ENCODE peak calls at places on chromosome 17, in ten cellular contexts. R, J, W, L, E, X, Q, Y, G and M are unnamed samples. For H3K36me3, the result is how much of the 10 kb centered on the place peaks cover.

GRCh38 chr17:56678249-56679144 is 85.0 kb downstream of the NOG start:
- DNase-seq in R (no peak), J (no peak), W (no peak), L (no peak), E (no peak), X (no peak), Q (peak), Y (no peak), G (no peak), M (no peak)

GRCh38 chr17:16261049-16261448 is 44.0 kb downstream of the PIGL start:
- DNase-seq in R (no peak), J (no peak), W (no peak), L (no peak), E (no peak), X (no peak), Q (no peak), Y (no peak), G (no peak), M (no peak)

GRCh38 chr17:65100316-65101140 is 36.6 kb upstream of the RGS9 start:
- DNase-seq in R (peak), J (peak), W (peak), L (peak), E (peak), X (peak), Q (peak), Y (peak), G (peak), M (peak)

GRCh38 chr17:46917516-46917915 is 5.4 kb upstream of the GOSR2 start:
- DNase-seq in R (no peak), J (no peak), W (no peak), L (no peak), E (no peak), X (no peak), Q (no peak), Y (no peak), G (no peak), M (no peak)

GRCh38 chr17:19771971-19772630 is 24.0 kb upstream of the ALDH3A1 start:
- DNase-seq in R (no peak), J (no peak), W (no peak), L (no peak), E (no peak), X (peak), Q (no peak), Y (no peak), G (no peak), M (no peak)

GRCh38 chr17:65143899-65144590 is 6.9 kb downstream of the RGS9 start:
- DNase-seq in R (no peak), J (no peak), W (no peak), L (no peak), E (no peak), X (no peak), Q (no peak), Y (no peak), G (no peak), M (no peak)

GRCh38 chr17:28738680-28739384 is 5.0 kb upstream of the TRAF4 start:
- DNase-seq in R (no peak), J (no peak), W (no peak), L (no peak), E (peak), X (no peak), Q (no peak), Y (no peak), G (no peak), M (no peak)

GRCh38 chr17:67525239-67526135 is 148.4 kb downstream of the PITPNC1 start:
- DNase-seq in R (no peak), J (peak), W (no peak), L (no peak), E (no peak), X (no peak), Q (no peak), Y (no peak), G (no peak), M (no peak)

GRCh38 chr17:36728030-36728991 is 126.9 kb downstream of the MRM1 start:
- DNase-seq in R (no peak), J (no peak), W (no peak), L (no peak), E (no peak), X (no peak), Q (peak), Y (no peak), G (peak), M (no peak)

GRCh38 chr17:9307313-9307998 is 268.2 kb downstream of the STX8 start:
- DNase-seq in R (no peak), J (no peak), W (no peak), L (no peak), E (no peak), X (no peak), Q (no peak), Y (no peak), G (no peak), M (no peak)

GRCh38 chr17:41959030-41959335 is 7.6 kb upstream of the CNP start:
- DNase-seq in R (no peak), J (no peak), W (no peak), L (no peak), E (no peak), X (no peak), Q (no peak), Y (no peak), G (no peak), M (no peak)

GRCh38 chr17:68205251-68205807 is 42.5 kb upstream of the AMZ2 start:
- DNase-seq in R (peak), J (peak), W (peak), L (peak), E (peak), X (peak), Q (peak), Y (peak), G (peak), M (peak)

GRCh38 chr17:39222151-39222550 is 3.6 kb downstream of the STAC2 start:
- DNase-seq in R (no peak), J (no peak), W (no peak), L (no peak), E (no peak), X (no peak), Q (no peak), Y (no peak), G (no peak), M (no peak)

GRCh38 chr17:1758812-1759211 is 3.0 kb upstream of the SERPINF1 start:
- DNase-seq in R (no peak), J (no peak), W (no peak), L (no peak), E (no peak), X (no peak), Q (no peak), Y (no peak), G (no peak), M (no peak)

GRCh38 chr17:45042346-45043120 is 8.9 kb downstream of the DCAKD start:
- DNase-seq in R (no peak), J (no peak), W (no peak), L (no peak), E (no peak), X (no peak), Q (peak), Y (no peak), G (no peak), M (no peak)

GRCh38 chr17:148757-149156 is 11.4 kb downstream of the SCGB1C2 start:
- DNase-seq in R (peak), J (no peak), W (peak), L (no peak), E (no peak), X (no peak), Q (no peak), Y (no peak), G (no peak), M (peak)

GRCh38 chr17:62739666-62740065 is 68.4 kb downstream of the MARCHF10 start:
- DNase-seq in R (no peak), J (no peak), W (no peak), L (no peak), E (no peak), X (no peak), Q (no peak), Y (no peak), G (no peak), M (no peak)

GRCh38 chr17:65312718-65313382 is 175.7 kb downstream of the RGS9 start:
- DNase-seq in R (no peak), J (no peak), W (no peak), L (no peak), E (no peak), X (no peak), Q (no peak), Y (no peak), G (no peak), M (no peak)

GRCh38 chr17:44385287-44386181 is 3.9 kb downstream of the ITGA2B start:
- DNase-seq in R (peak), J (peak), W (peak), L (peak), E (peak), X (peak), Q (peak), Y (peak), G (peak), M (peak)

GRCh38 chr17:47781397-47781796 is 40.2 kb downstream of the OSBPL7 start:
- DNase-seq in R (no peak), J (no peak), W (no peak), L (no peak), E (no peak), X (no peak), Q (no peak), Y (no peak), G (no peak), M (no peak)

GRCh38 chr17:4365103-4365627 is 1.3 kb downstream of the UBE2G1 start:
- DNase-seq in R (peak), J (peak), W (peak), L (peak), E (peak), X (peak), Q (peak), Y (peak), G (peak), M (peak)

GRCh38 chr17:40024901-40025300 is 9.7 kb downstream of the CSF3 start:
- DNase-seq in R (no peak), J (no peak), W (no peak), L (no peak), E (no peak), X (no peak), Q (no peak), Y (no peak), G (no peak), M (no peak)

GRCh38 chr17:69757794-69758430 is 317.1 kb upstream of the KCNJ16 start:
- DNase-seq in R (no peak), J (no peak), W (no peak), L (no peak), E (no peak), X (no peak), Q (no peak), Y (no peak), G (no peak), M (no peak)

GRCh38 chr17:43042025-43042424 is 17.0 kb downstream of the RND2 start:
- DNase-seq in R (no peak), J (no peak), W (no peak), L (no peak), E (no peak), X (no peak), Q (no peak), Y (no peak), G (no peak), M (no peak)

GRCh38 chr17:3687949-3688614 is 7.9 kb downstream of the P2RX5 start:
- DNase-seq in R (no peak), J (no peak), W (no peak), L (no peak), E (no peak), X (no peak), Q (peak), Y (no peak), G (no peak), M (no peak)

GRCh38 chr17:80931421-80932265 is 60.0 kb upstream of the CHMP6 start:
- DNase-seq in R (no peak), J (no peak), W (no peak), L (no peak), E (no peak), X (no peak), Q (no peak), Y (no peak), G (no peak), M (no peak)

GRCh38 chr17:5023588-5024147 is 11.6 kb downstream of the SLC52A1 start:
- DNase-seq in R (no peak), J (no peak), W (no peak), L (no peak), E (no peak), X (no peak), Q (no peak), Y (no peak), G (no peak), M (no peak)

DNA sequence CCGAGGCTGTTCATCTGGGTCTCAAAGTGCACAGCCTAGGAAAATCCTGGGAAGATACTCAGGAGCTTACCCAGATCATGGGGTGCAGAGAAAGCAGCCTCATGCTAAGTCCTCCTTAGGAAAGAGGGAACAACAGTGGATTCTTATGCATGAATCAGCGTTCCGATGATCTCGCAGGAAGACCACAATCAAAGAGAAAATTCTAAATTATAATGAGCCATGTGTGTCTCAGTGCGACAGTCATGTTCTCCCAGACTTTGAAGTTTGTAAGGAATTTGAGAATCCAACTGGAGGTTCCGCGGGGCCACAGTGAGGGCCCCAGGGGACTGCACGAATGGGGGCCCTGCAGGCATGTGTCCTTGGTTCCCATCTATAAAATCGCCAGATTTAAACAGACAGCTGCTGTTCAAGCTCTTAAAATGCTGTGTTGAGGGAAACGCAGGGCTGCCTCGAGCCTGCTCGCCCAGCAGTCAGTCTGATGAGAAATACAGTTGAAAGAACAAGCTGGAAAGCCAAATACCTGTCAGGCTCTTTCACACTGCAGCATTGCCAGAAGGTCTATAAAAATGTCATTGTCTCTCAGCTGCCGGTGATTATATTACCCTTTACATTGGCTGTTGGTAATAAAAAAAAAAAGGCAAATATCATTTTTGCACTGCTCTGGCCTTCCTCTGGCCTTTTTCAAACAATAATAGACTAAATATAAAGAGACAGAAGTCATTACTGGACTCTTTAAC is 152.1 kb downstream of the PMP22 start:
- DNase-seq in R (no peak), J (no peak), W (no peak), L (no peak), E (no peak), X (no peak), Q (no peak), Y (no peak), G (no peak), M (no peak)
- TF ChIP-seq EP300 in R (no peak), J (no peak), W (no peak), L (no peak), E (no peak), X (no peak), Q (no peak), Y (no peak), G (no peak), M (no peak)

GRCh38 chr17:77400445-77400870 is 259.7 kb downstream of the SEC14L1 start:
- DNase-seq in R (no peak), J (peak), W (no peak), L (no peak), E (no peak), X (no peak), Q (peak), Y (no peak), G (peak), M (no peak)
- H3K4me3 ChIP-seq in R (no peak), J (no peak), W (no peak), L (no peak), E (no peak), X (no peak), Q (no peak), Y (no peak), G (no peak), M (no peak)

GRCh38 chr17:82831041-82831817 is 8.6 kb downstream of the ZNF750 start:
- DNase-seq in R (no peak), J (no peak), W (no peak), L (no peak), E (no peak), X (no peak), Q (no peak), Y (no peak), G (no peak), M (no peak)

GRCh38 chr17:82832411-82832810 is 7.4 kb downstream of the ZNF750 start:
- DNase-seq in R (no peak), J (no peak), W (no peak), L (no peak), E (no peak), X (no peak), Q (no peak), Y (no peak), G (no peak), M (no peak)

GRCh38 chr17:82830249-82830661 is 9.6 kb downstream of the ZNF750 start:
- DNase-seq in R (peak), J (no peak), W (peak), L (no peak), E (no peak), X (no peak), Q (peak), Y (no peak), G (no peak), M (no peak)

GRCh38 chr17:82832881-82833475 is 6.8 kb downstream of the ZNF750 start:
- DNase-seq in R (no peak), J (no peak), W (peak), L (no peak), E (no peak), X (no peak), Q (no peak), Y (no peak), G (no peak), M (no peak)

DNA sequence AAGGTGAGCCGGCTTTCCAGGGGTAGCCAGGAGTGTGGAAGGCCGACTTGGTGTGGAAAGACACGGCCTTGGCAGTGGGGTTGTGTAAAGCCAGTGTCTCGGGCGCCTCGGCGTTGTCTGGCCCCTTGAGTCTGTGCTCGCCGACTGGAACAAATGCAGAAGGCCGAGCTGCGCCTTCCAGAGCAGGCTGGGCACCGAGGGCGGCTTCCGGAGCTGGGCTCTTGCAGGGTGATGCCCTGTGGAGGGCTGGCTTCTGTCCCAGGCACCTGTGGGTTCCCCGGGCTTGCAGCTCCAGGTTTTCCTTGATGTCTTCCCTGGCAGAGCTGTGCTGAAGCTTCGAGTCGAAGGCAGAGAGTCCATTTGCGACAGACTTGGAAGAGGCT is 8.0 kb downstream of the ZNF750 start:
- DNase-seq in R (no peak), J (no peak), W (no peak), L (no peak), E (no peak), X (no peak), Q (no peak), Y (no peak), G (no peak), M (no peak)
- H3K36me3 ChIP-seq in R (under half), J (under half), W (under half), L (under half), E (under half), X (under half), Q (under half), Y (under half), G (half or more), M (half or more)

GRCh38 chr17:58317421-58318064 is 11.1 kb downstream of the TSPOAP1 start:
- DNase-seq in R (peak), J (peak), W (peak), L (no peak), E (peak), X (no peak), Q (peak), Y (peak), G (no peak), M (peak)
- TF ChIP-seq EP300 in R (no peak), J (no peak), W (no peak), L (no peak), E (no peak), X (no peak), Q (no peak), Y (no peak), G (no peak), M (no peak)

DNA sequence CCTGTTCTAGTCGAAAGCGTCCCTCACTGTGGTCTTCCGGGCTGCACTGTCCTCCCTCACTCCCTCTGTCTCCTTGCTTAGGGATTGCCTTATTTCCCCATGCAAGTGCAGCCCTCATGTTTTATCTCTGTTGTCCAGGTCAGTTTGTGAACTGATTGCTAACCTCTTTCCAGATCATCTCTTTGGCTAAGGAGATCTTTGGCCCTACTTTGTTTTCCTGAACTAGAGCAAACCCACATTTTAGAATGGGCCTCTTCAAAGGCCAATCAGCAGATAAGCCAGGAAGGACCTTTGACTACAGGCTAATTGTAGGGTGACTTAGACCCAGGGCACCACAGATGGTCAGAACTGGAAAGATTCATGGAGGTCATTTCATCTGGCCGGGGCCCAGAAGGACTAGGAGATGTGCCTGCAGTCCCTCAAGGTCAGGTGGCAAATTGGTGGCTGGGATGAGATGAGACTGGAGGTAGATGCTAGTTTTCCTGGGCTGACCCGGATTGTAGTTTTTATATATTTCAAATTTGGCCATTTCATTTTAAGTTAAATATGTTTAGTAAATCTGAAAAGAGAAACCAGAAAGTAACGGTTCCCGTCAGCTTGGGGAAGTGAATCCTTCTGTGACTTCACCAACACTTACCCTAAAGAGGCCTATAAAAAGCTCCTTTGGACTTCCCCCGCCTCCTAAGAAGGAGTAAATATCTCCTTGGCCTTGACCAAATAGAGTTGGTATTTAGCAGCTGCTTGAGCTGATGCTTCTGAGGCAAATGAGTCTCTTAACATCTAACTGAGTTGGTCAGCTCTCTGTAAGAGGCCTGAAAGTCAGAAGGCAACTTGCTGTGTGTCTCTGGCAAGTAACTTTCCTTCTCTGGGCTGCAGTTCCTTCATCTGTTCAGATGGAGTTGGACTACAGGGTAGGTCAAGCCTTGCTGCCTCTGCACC is 6.3 kb upstream of the SLC25A19 start:
- DNase-seq in R (no peak), J (no peak), W (no peak), L (no peak), E (peak), X (no peak), Q (no peak), Y (peak), G (peak), M (no peak)
- H3K4me3 ChIP-seq in R (no peak), J (no peak), W (no peak), L (no peak), E (no peak), X (no peak), Q (no peak), Y (peak), G (no peak), M (no peak)

GRCh38 chr17:7029096-7029495 is 6.2 kb downstream of the BCL6B start:
- DNase-seq in R (no peak), J (no peak), W (no peak), L (no peak), E (no peak), X (no peak), Q (no peak), Y (no peak), G (no peak), M (no peak)

GRCh38 chr17:7027335-7027734 is 4.5 kb downstream of the BCL6B start:
- DNase-seq in R (no peak), J (no peak), W (no peak), L (no peak), E (no peak), X (no peak), Q (no peak), Y (no peak), G (no peak), M (no peak)

GRCh38 chr17:7026471-7027115 is 3.7 kb downstream of the BCL6B start:
- DNase-seq in R (no peak), J (no peak), W (no peak), L (no peak), E (no peak), X (no peak), Q (no peak), Y (no peak), G (no peak), M (no peak)

GRCh38 chr17:7025240-7025639 is 2.4 kb downstream of the BCL6B start:
- DNase-seq in R (no peak), J (no peak), W (no peak), L (no peak), E (no peak), X (no peak), Q (no peak), Y (no peak), G (no peak), M (no peak)

DNA sequence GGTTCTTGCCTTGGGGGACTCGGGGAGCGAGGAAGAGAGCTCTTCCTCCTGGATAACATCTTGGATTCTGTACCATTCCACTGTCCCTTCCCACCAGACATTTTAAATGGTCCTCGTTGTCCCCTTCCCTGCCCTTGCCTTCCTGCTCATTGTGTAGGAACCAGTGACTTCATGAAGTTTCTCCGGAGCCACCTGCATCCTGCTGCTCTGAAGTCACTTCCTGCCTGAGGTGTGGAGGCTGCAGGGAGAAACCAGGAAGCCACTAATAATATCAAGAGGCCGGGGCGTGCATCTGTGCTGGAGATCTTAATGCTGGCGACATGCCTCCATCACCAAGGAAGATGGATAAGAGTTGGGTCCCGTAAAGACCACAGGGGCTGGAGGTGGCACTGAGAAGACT is 6.2 kb upstream of the SLC16A13 start:
- DNase-seq in R (no peak), J (no peak), W (no peak), L (no peak), E (peak), X (no peak), Q (no peak), Y (no peak), G (no peak), M (no peak)
- H3K36me3 ChIP-seq in R (under half), J (under half), W (under half), L (under half), E (under half), X (under half), Q (under half), Y (under half), G (under half), M (under half)